ENCODE peak calls at places on chromosomes 7 and 10, in four cellular contexts. L, P, T and O are unnamed samples.
A peak's percentile ranks its signal among the peaks of the same experiment; 100 is the strongest.

GRCh38 chr7:44547536-44548221 is 6.5 kb upstream of the NPC1L1 start:
- DNase-seq in L (no peak), P (no peak), T (no peak), O (peak; percentile 37)

GRCh38 chr10:122435212-122435827 is 19.1 kb upstream of the ARMS2 start:
- DNase-seq in L (peak; percentile 68), P (no peak), T (peak; percentile 75), O (peak; percentile 70)

GRCh38 chr7:49174396-49174795 is 250.0 kb downstream of the CDC14C start:
- DNase-seq in L (no peak), P (no peak), T (no peak), O (no peak)

GRCh38 chr10:113362645-113363091 is 190.2 kb upstream of the HABP2 start:
- DNase-seq in L (no peak), P (no peak), T (peak; percentile 81), O (peak; percentile 38)

GRCh38 chr10:689433-690226 is at the start of gene DIP2C:
- DNase-seq in L (peak; percentile 80), P (peak; percentile 41), T (peak; percentile 72), O (peak; percentile 78)

GRCh38 chr7:114081606-114082425 is 163.0 kb upstream of the PPP1R3A start:
- DNase-seq in L (peak; percentile 70), P (peak; percentile 34), T (peak; percentile 88), O (peak; percentile 85)

GRCh38 chr10:50417906-50418697 is 166.8 kb upstream of the ASAH2 start:
- DNase-seq in L (peak; percentile 84), P (peak; percentile 46), T (peak; percentile 84), O (peak; percentile 84)

GRCh38 chr10:12656518-12657142 is 307.3 kb downstream of the CAMK1D start:
- DNase-seq in L (peak; percentile 73), P (peak; percentile 11), T (peak; percentile 75), O (peak; percentile 88)

GRCh38 chr7:77830649-77831355 is 32.2 kb downstream of the PHTF2 start:
- DNase-seq in L (no peak), P (no peak), T (no peak), O (no peak)

GRCh38 chr7:100220833-100221718 is 1.3 kb downstream of the PVRIG start:
- DNase-seq in L (no peak), P (no peak), T (no peak), O (no peak)

GRCh38 chr7:50265968-50266694 is 38.4 kb upstream of the IKZF1 start:
- DNase-seq in L (no peak), P (no peak), T (no peak), O (no peak)

GRCh38 chr7:91883676-91884362 is 3.3 kb upstream of the MTERF1 start:
- DNase-seq in L (no peak), P (no peak), T (peak; percentile 27), O (no peak)

GRCh38 chr7:139242741-139243281 is 11.8 kb downstream of the UBN2 start:
- DNase-seq in L (no peak), P (no peak), T (peak; percentile 66), O (peak; percentile 77)

GRCh38 chr7:27992755-27993478 is 187.7 kb downstream of the JAZF1 start:
- DNase-seq in L (peak; percentile 17), P (no peak), T (no peak), O (no peak)

GRCh38 chr7:3559178-3559765 is 258.2 kb downstream of the SDK1 start:
- DNase-seq in L (no peak), P (peak; percentile 69), T (peak; percentile 80), O (peak; percentile 97)

GRCh38 chr10:132911712-132912097 is 30.7 kb downstream of the CFAP46 start:
- DNase-seq in L (no peak), P (no peak), T (no peak), O (peak; percentile 5)

GRCh38 chr7:124351950-124352349 is 319.1 kb upstream of the TMEM229A start:
- DNase-seq in L (peak; percentile 8), P (no peak), T (no peak), O (no peak)

GRCh38 chr10:73586583-73586984 is 4.6 kb downstream of the USP54 start:
- DNase-seq in L (no peak), P (peak; percentile 21), T (peak; percentile 96), O (peak; percentile 88)

GRCh38 chr7:40329601-40330153 is 194.9 kb downstream of the SUGCT start:
- DNase-seq in L (peak; percentile 72), P (peak; percentile 32), T (peak; percentile 84), O (peak; percentile 83)

GRCh38 chr10:85490431-85490830 is 876.2 kb downstream of the GRID1 start:
- DNase-seq in L (no peak), P (no peak), T (no peak), O (no peak)

GRCh38 chr7:151115121-151115835 is 29.0 kb downstream of the AGAP3 start:
- DNase-seq in L (peak; percentile 62), P (no peak), T (no peak), O (peak; percentile 31)

GRCh38 chr10:103678104-103678526 is 177.3 kb downstream of the SH3PXD2A start:
- DNase-seq in L (no peak), P (peak; percentile 99), T (peak; percentile 98), O (peak; percentile 99)

GRCh38 chr7:3043544-3044395 is at the start of gene CARD11:
- DNase-seq in L (peak; percentile 78), P (no peak), T (no peak), O (no peak)

GRCh38 chr10:9289811-9290210 is 1235.3 kb downstream of the GATA3 start:
- DNase-seq in L (no peak), P (no peak), T (no peak), O (peak; percentile 2)

GRCh38 chr10:9297580-9297979 is 1243.1 kb downstream of the GATA3 start:
- DNase-seq in L (no peak), P (no peak), T (no peak), O (no peak)

GRCh38 chr10:9296206-9296605 is 1241.7 kb downstream of the GATA3 start:
- DNase-seq in L (no peak), P (no peak), T (no peak), O (no peak)

GRCh38 chr10:9294132-9294663 is 1239.7 kb downstream of the GATA3 start:
- DNase-seq in L (no peak), P (no peak), T (no peak), O (no peak)

GRCh38 chr10:9294865-9295264 is 1240.4 kb downstream of the GATA3 start:
- DNase-seq in L (no peak), P (no peak), T (no peak), O (no peak)
- H3K4me3 ChIP-seq in L (no peak overlapping the region), P (no peak overlapping the region), T (no peak overlapping the region), O (no peak overlapping the region)

GRCh38 chr10:10680496-10680895 is 337.2 kb upstream of the CELF2 start:
- DNase-seq in L (no peak), P (no peak), T (no peak), O (no peak)

DNA sequence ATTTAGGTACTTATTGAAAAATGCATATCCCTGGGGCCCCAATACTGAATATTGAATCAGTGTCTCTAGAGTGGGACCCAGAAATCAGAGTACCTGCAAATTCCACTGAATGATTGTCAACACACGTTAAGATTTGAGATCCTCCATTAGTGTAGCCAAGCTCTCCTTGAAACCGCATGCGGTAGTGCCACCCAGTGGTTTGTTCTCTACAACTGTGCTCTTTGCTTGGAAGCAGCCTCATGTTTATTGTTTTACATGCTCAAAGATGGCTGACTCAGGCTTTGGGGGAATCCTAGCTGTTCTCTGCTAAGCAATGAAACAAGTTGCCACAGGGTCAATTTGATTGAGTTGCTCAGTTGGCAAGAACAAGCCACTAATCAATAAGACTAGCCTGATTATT is 340.2 kb upstream of the CELF2 start:
- DNase-seq in L (peak; percentile 82), P (peak; percentile 49), T (peak; percentile 84), O (peak; percentile 88)
- TF ChIP-seq CTCF in L (peak; percentile 75), P (peak; percentile 61), T (peak; percentile 61), O (peak; percentile 76)

GRCh38 chr7:133504825-133505224 is 251.9 kb downstream of the EXOC4 start:
- DNase-seq in L (no peak), P (no peak), T (peak; percentile 19), O (peak; percentile 60)

GRCh38 chr7:133497061-133497460 is 244.2 kb downstream of the EXOC4 start:
- DNase-seq in L (no peak), P (no peak), T (no peak), O (no peak)

GRCh38 chr7:133502498-133502897 is 249.6 kb downstream of the EXOC4 start:
- DNase-seq in L (no peak), P (no peak), T (no peak), O (peak; percentile 17)
- H3K4me3 ChIP-seq in L (no peak overlapping the region), P (no peak overlapping the region), T (no peak overlapping the region), O (no peak overlapping the region)

GRCh38 chr7:116327751-116328150 is 117.4 kb downstream of the TES start:
- DNase-seq in L (no peak), P (peak; percentile 86), T (peak; percentile 34), O (peak; percentile 98)

GRCh38 chr7:116325517-116325916 is 115.2 kb downstream of the TES start:
- DNase-seq in L (no peak), P (no peak), T (no peak), O (peak; percentile 23)

GRCh38 chr7:116328161-116328560 is 117.8 kb downstream of the TES start:
- DNase-seq in L (no peak), P (no peak), T (no peak), O (peak; percentile 68)

GRCh38 chr7:116324582-116324981 is 114.2 kb downstream of the TES start:
- DNase-seq in L (no peak), P (no peak), T (no peak), O (no peak)

DNA sequence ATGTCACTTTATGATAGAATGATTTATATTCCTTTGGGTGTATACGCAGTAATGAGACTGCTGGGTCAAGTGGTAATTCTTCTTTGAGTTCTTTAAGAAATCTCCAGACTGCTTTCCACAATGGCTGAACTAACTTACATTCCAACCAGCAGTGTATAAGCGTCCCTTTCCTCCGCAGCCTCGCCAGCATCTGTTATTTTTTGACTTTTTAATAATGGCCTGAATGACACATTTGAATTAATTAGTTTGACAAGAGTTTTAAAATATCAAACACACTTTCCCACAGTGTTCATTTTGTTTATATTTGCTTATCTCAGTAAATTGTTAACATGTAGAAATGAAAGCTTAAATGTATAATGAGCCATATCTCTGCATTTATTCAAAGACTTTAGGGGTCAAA is 116.8 kb downstream of the TES start:
- DNase-seq in L (no peak), P (no peak), T (no peak), O (no peak)
- TF ChIP-seq CTCF in L (no peak), P (no peak), T (no peak), O (no peak)

DNA sequence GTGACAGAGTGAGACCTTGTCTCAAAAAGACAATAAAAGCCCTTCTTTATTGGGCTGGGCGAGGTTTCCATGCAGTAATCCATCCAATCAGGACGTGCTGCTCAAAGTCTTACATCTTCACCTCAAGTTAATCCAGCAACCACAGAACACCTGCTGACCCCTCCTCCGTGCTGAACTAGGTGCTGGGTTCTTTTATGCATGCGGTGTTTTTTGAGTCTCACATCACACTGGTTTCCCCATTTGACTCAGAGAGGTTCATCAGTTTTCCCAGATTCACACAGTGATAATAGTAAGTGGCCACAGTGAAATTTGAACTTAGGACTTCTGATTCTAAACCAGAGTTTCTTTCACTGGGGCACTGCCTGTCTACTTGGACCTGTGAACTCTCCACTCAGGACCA is 58.3 kb upstream of the GTF2I start:
- DNase-seq in L (no peak), P (no peak), T (no peak), O (no peak)
- H3K4me3 ChIP-seq in L (no peak overlapping the region), P (no peak overlapping the region), T (no peak overlapping the region), O (no peak overlapping the region)

DNA sequence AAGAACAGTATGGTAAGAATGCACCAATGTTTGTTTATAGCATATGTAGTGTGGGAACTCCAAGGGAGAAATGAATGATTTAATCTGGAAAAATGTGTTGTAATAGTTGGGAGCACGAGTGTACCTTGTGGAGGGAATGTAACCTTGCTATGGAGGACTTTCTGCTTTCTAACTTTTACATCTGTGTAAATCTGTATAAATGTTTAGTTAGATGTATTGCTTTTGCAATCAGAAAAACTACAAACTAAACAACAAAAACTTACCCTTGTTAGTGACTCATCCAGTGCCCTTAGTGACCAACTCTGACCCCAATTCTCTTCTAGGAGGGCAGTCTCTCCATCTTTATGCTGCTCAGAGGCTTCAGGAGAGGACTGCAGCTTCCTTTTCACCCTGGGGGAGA is 89.3 kb downstream of the CCNY start:
- DNase-seq in L (no peak), P (no peak), T (peak; percentile 34), O (peak; percentile 50)
- TF ChIP-seq CTCF in L (no peak), P (peak; percentile 31), T (peak; percentile 19), O (peak; percentile 22)

GRCh38 chr7:98617960-98618418 is 904 bp downstream of the NPTX2 start:
- DNase-seq in L (peak; percentile 49), P (no peak), T (no peak), O (no peak)
- H3K4me3 ChIP-seq in L (peak overlapping the region; percentile 77), P (no peak overlapping the region), T (peak overlapping the region; percentile 45), O (no peak overlapping the region)